ENCODE peak calls at places on chromosomes 11 and 22, in eight cellular contexts. One of them, this sample, is unnamed.

GRCh38 chr11:35277827-35278226 is 138.9 kb downstream of the CD44 start:
- DNase-seq in HCT116: no peak
- DNase-seq in mammary epithelial cell: no peak
- DNase-seq in choroid plexus epithelial cell: no peak
- DNase-seq in mucosa of descending colon: no peak
- DNase-seq in cardiac fibroblast: no peak
- DNase-seq in GM23338: no peak
- DNase-seq in osteoblast: no peak
- DNase-seq in this sample: no peak

GRCh38 chr22:46564084-46564714 is 26.8 kb upstream of the CELSR1 start:
- DNase-seq in choroid plexus epithelial cell: no peak
- DNase-seq in HCT116: no peak
- DNase-seq in mammary epithelial cell: no peak
- DNase-seq in GM23338: no peak
- DNase-seq in cardiac fibroblast: no peak
- DNase-seq in osteoblast: peak
- DNase-seq in mucosa of descending colon: peak
- DNase-seq in this sample: no peak

GRCh38 chr22:39092111-39092867 is 4.8 kb upstream of the APOBEC3H start:
- DNase-seq in osteoblast: peak
- DNase-seq in mucosa of descending colon: no peak
- DNase-seq in HCT116: no peak
- DNase-seq in cardiac fibroblast: no peak
- DNase-seq in mammary epithelial cell: no peak
- DNase-seq in GM23338: no peak
- DNase-seq in choroid plexus epithelial cell: no peak
- DNase-seq in this sample: no peak

GRCh38 chr11:24357620-24358386 is 139.1 kb upstream of the LUZP2 start:
- DNase-seq in cardiac fibroblast: no peak
- DNase-seq in mammary epithelial cell: no peak
- DNase-seq in choroid plexus epithelial cell: peak
- DNase-seq in mucosa of descending colon: no peak
- DNase-seq in HCT116: no peak
- DNase-seq in GM23338: no peak
- DNase-seq in osteoblast: peak
- DNase-seq in this sample: no peak

GRCh38 chr11:84498016-84498415 is 1129.1 kb downstream of the DLG2 start:
- DNase-seq in choroid plexus epithelial cell: peak
- DNase-seq in GM23338: no peak
- DNase-seq in osteoblast: no peak
- DNase-seq in mammary epithelial cell: no peak
- DNase-seq in HCT116: no peak
- DNase-seq in cardiac fibroblast: peak
- DNase-seq in mucosa of descending colon: no peak
- DNase-seq in this sample: no peak

GRCh38 chr11:69876013-69876412 is 56.8 kb upstream of the FGF3 start:
- DNase-seq in choroid plexus epithelial cell: no peak
- DNase-seq in mucosa of descending colon: no peak
- DNase-seq in mammary epithelial cell: no peak
- DNase-seq in GM23338: no peak
- DNase-seq in HCT116: no peak
- DNase-seq in cardiac fibroblast: no peak
- DNase-seq in osteoblast: no peak
- DNase-seq in this sample: no peak

GRCh38 chr22:48239461-48240164 is 1477.2 kb downstream of the TBC1D22A start:
- DNase-seq in HCT116: no peak
- DNase-seq in cardiac fibroblast: no peak
- DNase-seq in mammary epithelial cell: no peak
- DNase-seq in osteoblast: no peak
- DNase-seq in GM23338: no peak
- DNase-seq in mucosa of descending colon: no peak
- DNase-seq in choroid plexus epithelial cell: no peak
- DNase-seq in this sample: no peak

GRCh38 chr22:50471197-50471847 is 3.5 kb downstream of the SBF1 start:
- DNase-seq in mucosa of descending colon: peak
- DNase-seq in GM23338: no peak
- DNase-seq in mammary epithelial cell: no peak
- DNase-seq in cardiac fibroblast: no peak
- DNase-seq in osteoblast: no peak
- DNase-seq in choroid plexus epithelial cell: no peak
- DNase-seq in HCT116: no peak
- DNase-seq in this sample: no peak

GRCh38 chr11:101049123-101049522 is 80.5 kb downstream of the PGR start:
- DNase-seq in choroid plexus epithelial cell: no peak
- DNase-seq in HCT116: no peak
- DNase-seq in mucosa of descending colon: no peak
- DNase-seq in osteoblast: no peak
- DNase-seq in GM23338: peak
- DNase-seq in mammary epithelial cell: peak
- DNase-seq in cardiac fibroblast: no peak
- DNase-seq in this sample: no peak

GRCh38 chr11:22634897-22635629 is 9.4 kb upstream of the FANCF start:
- DNase-seq in cardiac fibroblast: peak
- DNase-seq in mucosa of descending colon: no peak
- DNase-seq in osteoblast: no peak
- DNase-seq in HCT116: no peak
- DNase-seq in mammary epithelial cell: peak
- DNase-seq in GM23338: peak
- DNase-seq in choroid plexus epithelial cell: peak
- DNase-seq in this sample: no peak

GRCh38 chr11:25860677-25861445 is 471.1 kb upstream of the ANO3 start:
- DNase-seq in GM23338: no peak
- DNase-seq in choroid plexus epithelial cell: peak
- DNase-seq in mammary epithelial cell: no peak
- DNase-seq in cardiac fibroblast: peak
- DNase-seq in HCT116: no peak
- DNase-seq in osteoblast: no peak
- DNase-seq in mucosa of descending colon: no peak
- DNase-seq in this sample: peak

GRCh38 chr11:108973402-108974119 is 308.7 kb downstream of the DDX10 start:
- DNase-seq in HCT116: no peak
- DNase-seq in osteoblast: peak
- DNase-seq in mucosa of descending colon: no peak
- DNase-seq in cardiac fibroblast: peak
- DNase-seq in choroid plexus epithelial cell: peak
- DNase-seq in mammary epithelial cell: peak
- DNase-seq in GM23338: no peak
- DNase-seq in this sample: peak

GRCh38 chr22:20091690-20092476 is 11.8 kb downstream of the DGCR8 start:
- DNase-seq in cardiac fibroblast: no peak
- DNase-seq in mucosa of descending colon: peak
- DNase-seq in GM23338: no peak
- DNase-seq in choroid plexus epithelial cell: no peak
- DNase-seq in osteoblast: no peak
- DNase-seq in mammary epithelial cell: no peak
- DNase-seq in HCT116: no peak
- DNase-seq in this sample: no peak

GRCh38 chr11:11140510-11140909 is 212.5 kb downstream of the CSNK2A3 start:
- DNase-seq in cardiac fibroblast: no peak
- DNase-seq in mucosa of descending colon: no peak
- DNase-seq in HCT116: no peak
- DNase-seq in GM23338: no peak
- DNase-seq in osteoblast: no peak
- DNase-seq in choroid plexus epithelial cell: no peak
- DNase-seq in mammary epithelial cell: no peak
- DNase-seq in this sample: no peak

GRCh38 chr11:14789879-14790484 is 102.0 kb downstream of the CYP2R1 start:
- DNase-seq in mammary epithelial cell: no peak
- DNase-seq in HCT116: no peak
- DNase-seq in mucosa of descending colon: no peak
- DNase-seq in cardiac fibroblast: peak
- DNase-seq in osteoblast: no peak
- DNase-seq in GM23338: no peak
- DNase-seq in choroid plexus epithelial cell: peak
- DNase-seq in this sample: no peak

GRCh38 chr11:73945396-73945795 is 5.4 kb upstream of the DNAJB13 start:
- DNase-seq in GM23338: no peak
- DNase-seq in HCT116: no peak
- DNase-seq in choroid plexus epithelial cell: no peak
- DNase-seq in cardiac fibroblast: no peak
- DNase-seq in osteoblast: no peak
- DNase-seq in mammary epithelial cell: no peak
- DNase-seq in mucosa of descending colon: no peak
- DNase-seq in this sample: no peak

GRCh38 chr11:60905047-60905446 is 1.3 kb downstream of the PRPF19 start:
- DNase-seq in osteoblast: no peak
- DNase-seq in cardiac fibroblast: no peak
- DNase-seq in GM23338: no peak
- DNase-seq in mammary epithelial cell: no peak
- DNase-seq in choroid plexus epithelial cell: no peak
- DNase-seq in mucosa of descending colon: no peak
- DNase-seq in HCT116: no peak
- DNase-seq in this sample: no peak

GRCh38 chr11:120985718-120986569 is 38.0 kb upstream of the TBCEL start:
- DNase-seq in HCT116: no peak
- DNase-seq in osteoblast: peak
- DNase-seq in mammary epithelial cell: peak
- DNase-seq in cardiac fibroblast: peak
- DNase-seq in mucosa of descending colon: peak
- DNase-seq in GM23338: peak
- DNase-seq in choroid plexus epithelial cell: peak
- DNase-seq in this sample: no peak
- TF ChIP-seq CTCF in HCT116: no peak
- TF ChIP-seq CTCF in osteoblast: no peak
- TF ChIP-seq CTCF in mammary epithelial cell: peak
- TF ChIP-seq CTCF in cardiac fibroblast: no peak
- TF ChIP-seq CTCF in mucosa of descending colon: no peak
- TF ChIP-seq CTCF in GM23338: peak
- TF ChIP-seq CTCF in choroid plexus epithelial cell: no peak
- TF ChIP-seq CTCF in this sample: no peak

GRCh38 chr11:17734418-17734911 is at the start of gene KCNC1:
- DNase-seq in mucosa of descending colon: no peak
- DNase-seq in cardiac fibroblast: peak
- DNase-seq in choroid plexus epithelial cell: peak
- DNase-seq in HCT116: no peak
- DNase-seq in GM23338: peak
- DNase-seq in osteoblast: peak
- DNase-seq in mammary epithelial cell: no peak
- DNase-seq in this sample: no peak
- H3K4me3 ChIP-seq in mucosa of descending colon: no peak
- H3K4me3 ChIP-seq in cardiac fibroblast: peak
- H3K4me3 ChIP-seq in choroid plexus epithelial cell: peak
- H3K4me3 ChIP-seq in HCT116: peak
- H3K4me3 ChIP-seq in GM23338: peak
- H3K4me3 ChIP-seq in osteoblast: peak
- H3K4me3 ChIP-seq in mammary epithelial cell: no peak
- H3K4me3 ChIP-seq in this sample: peak

GRCh38 chr11:110296226-110297081 is at the start of gene RDX:
- DNase-seq in choroid plexus epithelial cell: peak
- DNase-seq in mammary epithelial cell: peak
- DNase-seq in HCT116: peak
- DNase-seq in osteoblast: peak
- DNase-seq in cardiac fibroblast: peak
- DNase-seq in mucosa of descending colon: peak
- DNase-seq in GM23338: peak
- DNase-seq in this sample: peak
- TF ChIP-seq CTCF in choroid plexus epithelial cell: no peak
- TF ChIP-seq CTCF in mammary epithelial cell: no peak
- TF ChIP-seq CTCF in HCT116: no peak
- TF ChIP-seq CTCF in osteoblast: no peak
- TF ChIP-seq CTCF in cardiac fibroblast: no peak
- TF ChIP-seq CTCF in mucosa of descending colon: no peak
- TF ChIP-seq CTCF in GM23338: no peak
- TF ChIP-seq CTCF in this sample: peak

DNA sequence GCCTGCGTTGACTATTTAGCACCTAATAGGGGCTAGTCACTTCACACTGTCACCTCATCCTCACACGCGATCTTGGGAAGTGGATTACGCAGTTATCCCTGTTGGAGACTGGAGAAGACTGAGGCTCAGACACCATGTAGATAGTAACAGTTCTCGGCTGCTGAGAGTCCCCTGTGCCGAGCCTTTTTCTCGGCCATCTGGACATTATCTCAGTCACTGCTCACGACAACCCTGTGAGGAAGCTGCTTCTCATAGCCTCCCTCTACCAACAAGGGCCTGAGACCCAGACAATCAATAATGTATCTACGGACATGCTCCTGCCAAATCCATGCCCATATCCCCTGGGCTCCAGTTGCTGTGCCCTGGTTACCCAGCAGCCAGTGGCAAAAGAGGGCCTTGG is 25.9 kb downstream of the SCUBE1 start:
- DNase-seq in osteoblast: no peak
- DNase-seq in choroid plexus epithelial cell: no peak
- DNase-seq in cardiac fibroblast: no peak
- DNase-seq in GM23338: no peak
- DNase-seq in mammary epithelial cell: no peak
- DNase-seq in HCT116: no peak
- DNase-seq in mucosa of descending colon: no peak
- DNase-seq in this sample: no peak
- H3K4me3 ChIP-seq in osteoblast: no peak
- H3K4me3 ChIP-seq in choroid plexus epithelial cell: no peak
- H3K4me3 ChIP-seq in cardiac fibroblast: no peak
- H3K4me3 ChIP-seq in GM23338: no peak
- H3K4me3 ChIP-seq in mammary epithelial cell: no peak
- H3K4me3 ChIP-seq in HCT116: no peak
- H3K4me3 ChIP-seq in mucosa of descending colon: no peak
- H3K4me3 ChIP-seq in this sample: no peak

GRCh38 chr11:130043575-130043974 is 26.1 kb upstream of the APLP2 start:
- DNase-seq in HCT116: no peak
- DNase-seq in choroid plexus epithelial cell: no peak
- DNase-seq in mucosa of descending colon: no peak
- DNase-seq in mammary epithelial cell: no peak
- DNase-seq in GM23338: no peak
- DNase-seq in osteoblast: no peak
- DNase-seq in cardiac fibroblast: no peak
- DNase-seq in this sample: no peak
- TF ChIP-seq CTCF in HCT116: no peak
- TF ChIP-seq CTCF in choroid plexus epithelial cell: no peak
- TF ChIP-seq CTCF in mucosa of descending colon: no peak
- TF ChIP-seq CTCF in mammary epithelial cell: no peak
- TF ChIP-seq CTCF in GM23338: no peak
- TF ChIP-seq CTCF in osteoblast: no peak
- TF ChIP-seq CTCF in cardiac fibroblast: no peak
- TF ChIP-seq CTCF in this sample: no peak

GRCh38 chr11:78460468-78460867 is 42.8 kb upstream of the GAB2 start:
- DNase-seq in mucosa of descending colon: no peak
- DNase-seq in osteoblast: peak
- DNase-seq in mammary epithelial cell: peak
- DNase-seq in cardiac fibroblast: no peak
- DNase-seq in GM23338: no peak
- DNase-seq in HCT116: no peak
- DNase-seq in choroid plexus epithelial cell: peak
- DNase-seq in this sample: no peak

GRCh38 chr11:78465169-78465942 is 47.7 kb upstream of the GAB2 start:
- DNase-seq in cardiac fibroblast: no peak
- DNase-seq in osteoblast: no peak
- DNase-seq in GM23338: no peak
- DNase-seq in mammary epithelial cell: no peak
- DNase-seq in choroid plexus epithelial cell: no peak
- DNase-seq in mucosa of descending colon: peak
- DNase-seq in HCT116: no peak
- DNase-seq in this sample: no peak

GRCh38 chr11:78459738-78460137 is 42.1 kb upstream of the GAB2 start:
- DNase-seq in mucosa of descending colon: no peak
- DNase-seq in cardiac fibroblast: no peak
- DNase-seq in HCT116: no peak
- DNase-seq in mammary epithelial cell: no peak
- DNase-seq in choroid plexus epithelial cell: no peak
- DNase-seq in GM23338: no peak
- DNase-seq in osteoblast: no peak
- DNase-seq in this sample: no peak
- H3K4me3 ChIP-seq in mucosa of descending colon: no peak
- H3K4me3 ChIP-seq in cardiac fibroblast: no peak
- H3K4me3 ChIP-seq in HCT116: no peak
- H3K4me3 ChIP-seq in mammary epithelial cell: no peak
- H3K4me3 ChIP-seq in choroid plexus epithelial cell: no peak
- H3K4me3 ChIP-seq in GM23338: no peak
- H3K4me3 ChIP-seq in osteoblast: no peak
- H3K4me3 ChIP-seq in this sample: no peak

This sample was measured in AG04450.